ENCODE peak calls at places on chromosome 11, in five cellular contexts. J, Q, O, R and C are unnamed samples.
A peak's percentile ranks its signal among the peaks of the same experiment; 100 is the strongest.

GRCh38 chr11:44505591-44506054 is 59.8 kb upstream of the CD82 start:
- DNase-seq in J (no peak), Q (no peak), O (peak; percentile 4), R (no peak), C (peak; percentile 26)

GRCh38 chr11:250740-251299 is 14.0 kb downstream of the PSMD13 start:
- DNase-seq in J (no peak), Q (peak; percentile 69), O (peak; percentile 18), R (peak; percentile 79), C (peak; percentile 27)

GRCh38 chr11:2787816-2788750 is 88.3 kb upstream of the KCNQ1OT1 start:
- DNase-seq in J (no peak), Q (no peak), O (no peak), R (no peak), C (no peak)

GRCh38 chr11:93757924-93758865 is 16.7 kb downstream of the C11orf54 start:
- DNase-seq in J (no peak), Q (no peak), O (no peak), R (no peak), C (no peak)

GRCh38 chr11:102345923-102346322 is 1.1 kb upstream of the BIRC2 start:
- DNase-seq in J (peak; percentile 56), Q (peak; percentile 57), O (no peak), R (no peak), C (no peak)

GRCh38 chr11:73321342-73322110 is 13.4 kb downstream of the ARHGEF17 start:
- DNase-seq in J (peak; percentile 55), Q (peak; percentile 33), O (no peak), R (no peak), C (no peak)

GRCh38 chr11:6746086-6746618 is 25.6 kb downstream of the OR2AG2 start:
- DNase-seq in J (no peak), Q (peak; percentile 87), O (no peak), R (peak; percentile 9), C (no peak)

GRCh38 chr11:46291441-46292143 is 14.1 kb downstream of the CREB3L1 start:
- DNase-seq in J (no peak), Q (no peak), O (no peak), R (no peak), C (peak; percentile 83)

GRCh38 chr11:117851852-117852251 is 24.6 kb downstream of the FXYD6 start:
- DNase-seq in J (no peak), Q (no peak), O (peak; percentile 5), R (no peak), C (no peak)

GRCh38 chr11:102012946-102013345 is 34.3 kb upstream of the CFAP300 start:
- DNase-seq in J (no peak), Q (no peak), O (no peak), R (no peak), C (no peak)

GRCh38 chr11:43578346-43579170 is 102.0 kb upstream of the HSD17B12 start:
- DNase-seq in J (no peak), Q (no peak), O (no peak), R (no peak), C (no peak)

GRCh38 chr11:440065-441042 is 1.5 kb downstream of the ANO9 start:
- DNase-seq in J (no peak), Q (peak; percentile 44), O (no peak), R (no peak), C (no peak)

GRCh38 chr11:60719406-60719805 is 5.1 kb upstream of the MS4A18 start:
- DNase-seq in J (no peak), Q (no peak), O (no peak), R (no peak), C (no peak)

GRCh38 chr11:13016415-13016814 is 7.3 kb downstream of the RASSF10 start:
- DNase-seq in J (no peak), Q (peak; percentile 20), O (no peak), R (no peak), C (no peak)

GRCh38 chr11:62082292-62082657 is 41.5 kb upstream of the INCENP start:
- DNase-seq in J (no peak), Q (no peak), O (no peak), R (no peak), C (no peak)

GRCh38 chr11:100269511-100269910 is 417.6 kb upstream of the ARHGAP42 start:
- DNase-seq in J (peak; percentile 10), Q (no peak), O (no peak), R (no peak), C (no peak)

GRCh38 chr11:71962428-71963038 is 33.7 kb downstream of the RNF121 start:
- DNase-seq in J (no peak), Q (peak; percentile 30), O (no peak), R (no peak), C (peak; percentile 24)

GRCh38 chr11:126542621-126543020 is 187.1 kb downstream of the ST3GAL4 start:
- DNase-seq in J (no peak), Q (no peak), O (no peak), R (no peak), C (no peak)

GRCh38 chr11:33689506-33689905 is 11.1 kb downstream of the C11orf91 start:
- DNase-seq in J (no peak), Q (no peak), O (no peak), R (no peak), C (no peak)

GRCh38 chr11:72812968-72813739 is 1.1 kb upstream of the ATG16L2 start:
- DNase-seq in J (peak; percentile 74), Q (peak; percentile 86), O (no peak), R (peak; percentile 48), C (no peak)

GRCh38 chr11:124481365-124482323 is 36.1 kb upstream of the OR8B8 start:
- DNase-seq in J (no peak), Q (peak; percentile 9), O (peak; percentile 22), R (no peak), C (peak; percentile 18)

GRCh38 chr11:36313750-36314500 is 17.8 kb downstream of the PRR5L start:
- DNase-seq in J (no peak), Q (no peak), O (no peak), R (no peak), C (no peak)

GRCh38 chr11:65493367-65494176 is 5.3 kb upstream of the MALAT1 start:
- DNase-seq in J (peak; percentile 76), Q (peak; percentile 81), O (no peak), R (no peak), C (peak; percentile 94)

GRCh38 chr11:20035701-20036601 is 124.3 kb downstream of the DBX1 start:
- DNase-seq in J (peak; percentile 84), Q (no peak), O (peak; percentile 66), R (no peak), C (peak; percentile 75)

GRCh38 chr11:33695051-33695566 is 5.5 kb downstream of the C11orf91 start:
- DNase-seq in J (no peak), Q (peak; percentile 28), O (no peak), R (no peak), C (no peak)

GRCh38 chr11:71580057-71581003 is 2.3 kb downstream of the KRTAP5-11 start:
- DNase-seq in J (peak; percentile 58), Q (peak; percentile 46), O (peak; percentile 45), R (no peak), C (peak; percentile 57)

GRCh38 chr11:96330511-96330859 is 12.5 kb downstream of the MAML2 start:
- DNase-seq in J (no peak), Q (no peak), O (no peak), R (no peak), C (no peak)

GRCh38 chr11:63613517-63614135 is 607 bp downstream of the PLAAT3 start:
- DNase-seq in J (peak; percentile 54), Q (peak; percentile 59), O (no peak), R (peak; percentile 19), C (no peak)

GRCh38 chr11:13126430-13126829 is 117.3 kb downstream of the RASSF10 start:
- DNase-seq in J (peak; percentile 49), Q (no peak), O (peak; percentile 99), R (no peak), C (no peak)

GRCh38 chr11:63767415-63768231 is 952 bp downstream of the ZFTA start:
- DNase-seq in J (peak; percentile 64), Q (peak; percentile 58), O (peak; percentile 55), R (peak; percentile 15), C (peak; percentile 78)

GRCh38 chr11:120875986-120876385 is 147.9 kb upstream of the TBCEL start:
- DNase-seq in J (no peak), Q (no peak), O (no peak), R (no peak), C (no peak)

GRCh38 chr11:66883021-66883968 is 26.4 kb downstream of the LRFN4 start:
- DNase-seq in J (no peak), Q (peak; percentile 69), O (no peak), R (peak; percentile 30), C (no peak)

GRCh38 chr11:113494021-113494420 is 18.8 kb upstream of the DRD2 start:
- DNase-seq in J (no peak), Q (no peak), O (no peak), R (no peak), C (no peak)

GRCh38 chr11:102950622-102951081 is 4.9 kb downstream of the MMP13 start:
- DNase-seq in J (no peak), Q (no peak), O (no peak), R (no peak), C (no peak)

GRCh38 chr11:9607511-9607899 is 34.0 kb downstream of the WEE1 start:
- DNase-seq in J (no peak), Q (no peak), O (no peak), R (no peak), C (no peak)